ENCODE peak calls at places on chromosomes 7 and 10, in eight cellular contexts. K is MV-4-11; A is neural progenitor cell; R is renal cortical epithelial cell; J is stimulated activated CD4-positive, alpha-beta T cell treated with anti-CD3 and anti-CD28 coated beads, Interleukin-4, amount 100 ng/mL, for 1 hour; E is naive thymus-derived CD4-positive, alpha-beta T cell; C is choroid plexus epithelial cell; N is mesendoderm. Z is an unnamed sample.

GRCh38 chr10:43093423-43094090 is 16.7 kb downstream of the RET start:
- DNase-seq in R (no peak), A (peak; percentile 69), K (peak; percentile 40), N (peak; percentile 62), C (no peak), J (no peak), E (no peak), Z (no peak)

GRCh38 chr7:126213876-126214275 is 1038.9 kb downstream of the GRM8 start:
- DNase-seq in R (no peak), J (no peak), C (peak; percentile 11), A (no peak), N (no peak), E (no peak), K (no peak), Z (no peak)

GRCh38 chr10:80281784-80282505 is 7.5 kb downstream of the MAT1A start:
- DNase-seq in E (no peak), C (no peak), R (no peak), J (no peak), A (no peak), K (no peak), N (no peak), Z (no peak)

GRCh38 chr10:91409069-91409868 is 875 bp upstream of the HECTD2 start:
- DNase-seq in N (peak; percentile 75), E (no peak), J (no peak), C (peak; percentile 82), K (peak; percentile 39), A (peak; percentile 82), R (peak; percentile 64), Z (peak; percentile 39)

GRCh38 chr7:46007990-46008643 is 87.0 kb upstream of the IGFBP3 start:
- DNase-seq in R (peak; percentile 56), A (no peak), K (no peak), C (no peak), E (no peak), N (no peak), J (no peak), Z (no peak)

GRCh38 chr10:78777466-78778256 is 291.1 kb upstream of the ZMIZ1 start:
- DNase-seq in N (peak; percentile 21), R (peak; percentile 8), J (no peak), C (peak; percentile 38), A (no peak), K (no peak), E (no peak), Z (no peak)

GRCh38 chr10:76558996-76559888 is 1078.4 kb downstream of the KCNMA1 start:
- DNase-seq in K (no peak), N (no peak), R (peak; percentile 57), E (no peak), C (peak; percentile 75), A (no peak), J (no peak), Z (no peak)

GRCh38 chr10:73096041-73096451 is 620 bp downstream of the P4HA1 start:
- DNase-seq in C (peak; percentile 81), N (peak; percentile 92), R (no peak), J (peak; percentile 72), A (peak; percentile 85), E (peak; percentile 73), K (peak; percentile 56), Z (peak; percentile 22)

GRCh38 chr10:117518246-117518645 is 24.3 kb upstream of the EMX2 start:
- DNase-seq in J (no peak), R (no peak), N (no peak), E (no peak), A (no peak), K (no peak), C (no peak), Z (no peak)

GRCh38 chr10:104274762-104275721 is 6.1 kb downstream of the GSTO2 start:
- DNase-seq in J (peak; percentile 61), E (peak; percentile 60), R (peak; percentile 44), K (no peak), C (peak; percentile 56), A (peak; percentile 73), N (peak; percentile 78), Z (no peak)

GRCh38 chr7:91949221-91950009 is 8.8 kb downstream of the AKAP9 start:
- DNase-seq in R (peak; percentile 47), K (no peak), A (no peak), N (peak; percentile 11), C (peak; percentile 30), J (no peak), E (no peak), Z (no peak)

GRCh38 chr10:29881336-29881751 is 178.0 kb downstream of the JCAD start:
- DNase-seq in J (no peak), C (no peak), N (no peak), E (no peak), A (no peak), K (no peak), R (no peak), Z (no peak)

GRCh38 chr7:117616694-117617093 is 136.9 kb downstream of the CFTR start:
- DNase-seq in A (no peak), J (no peak), C (no peak), N (no peak), E (no peak), K (no peak), R (peak; percentile 43), Z (no peak)

GRCh38 chr7:91347288-91347687 is 83.1 kb downstream of the FZD1 start:
- DNase-seq in A (no peak), J (no peak), K (peak; percentile 71), C (peak; percentile 80), E (no peak), N (no peak), R (peak; percentile 64), Z (no peak)

GRCh38 chr7:70566659-70567058 is 565.3 kb upstream of the GALNT17 start:
- DNase-seq in N (no peak), R (peak; percentile 71), A (no peak), E (no peak), C (peak; percentile 13), J (no peak), K (peak; percentile 18), Z (no peak)

GRCh38 chr10:100184426-100185219 is 1.2 kb downstream of the ERLIN1 start:
- DNase-seq in N (peak; percentile 38), A (peak; percentile 45), C (peak; percentile 12), K (peak; percentile 55), E (no peak), R (no peak), J (no peak), Z (no peak)

GRCh38 chr10:124180947-124181549 is 87.7 kb upstream of the CHST15 start:
- DNase-seq in J (no peak), C (peak; percentile 26), N (no peak), K (no peak), A (no peak), R (peak; percentile 85), E (no peak), Z (no peak)

GRCh38 chr10:117663750-117664149 is 121.2 kb downstream of the EMX2 start:
- DNase-seq in C (peak; percentile 97), J (no peak), E (peak; percentile 21), R (peak; percentile 99), N (peak; percentile 40), K (peak; percentile 2), A (no peak), Z (no peak)

GRCh38 chr7:80453699-80454340 is 58.0 kb downstream of the GNAT3 start:
- DNase-seq in J (no peak), K (peak; percentile 18), A (peak; percentile 21), N (peak; percentile 12), E (no peak), R (peak; percentile 31), C (peak; percentile 66), Z (no peak)

Z was measured in GOT3.